ENCODE peak calls at places on chromosomes 13 and 19, in ten cellular contexts. I is stomach; M is hypothalamus; W is ovary; D is B cell; T is activated naive CD4-positive, alpha-beta T cell; G is HEK293T; U is fibroblast of villous mesenchyme; Y is putamen; O is C1 segment of cervical spinal cord. N is an unnamed sample.

GRCh38 chr19:29674374-29675119 is 9.3 kb downstream of the PLEKHF1 start:
- DNase-seq in I (no peak), M (no peak), W (no peak), D (no peak), T (no peak), G (no peak), U (no peak), Y (no peak), O (no peak), N (no peak)

GRCh38 chr19:9323557-9323918 is 441 bp upstream of the ZNF559 start:
- DNase-seq in I (peak), M (peak), W (peak), D (peak), T (peak), G (peak), U (peak), Y (peak), O (no peak), N (peak)

GRCh38 chr19:55210120-55210493 is 806 bp upstream of the PTPRH start:
- DNase-seq in I (peak), M (no peak), W (no peak), D (no peak), T (no peak), G (no peak), U (peak), Y (no peak), O (no peak), N (no peak)

GRCh38 chr13:20492641-20493040 is 33.0 kb downstream of the CRYL1 start:
- DNase-seq in I (no peak), M (no peak), W (no peak), D (peak), T (no peak), G (no peak), U (peak), Y (no peak), O (no peak), N (no peak)

GRCh38 chr19:10114651-10115391 is 3.3 kb downstream of the P2RY11 start:
- DNase-seq in I (no peak), M (no peak), W (peak), D (peak), T (no peak), G (no peak), U (no peak), Y (no peak), O (no peak), N (no peak)

GRCh38 chr13:19573072-19573716 is 11.9 kb upstream of the TPTE2 start:
- DNase-seq in I (no peak), M (no peak), W (no peak), D (no peak), T (no peak), G (no peak), U (no peak), Y (no peak), O (no peak), N (no peak)

GRCh38 chr13:112928958-112929777 is 39.8 kb upstream of the MCF2L start:
- DNase-seq in I (no peak), M (no peak), W (peak), D (no peak), T (no peak), G (no peak), U (peak), Y (no peak), O (no peak), N (no peak)

GRCh38 chr13:48265217-48265815 is 32.3 kb downstream of the ITM2B start:
- DNase-seq in I (no peak), M (no peak), W (no peak), D (peak), T (no peak), G (no peak), U (no peak), Y (no peak), O (no peak), N (no peak)

GRCh38 chr13:47790755-47791154 is 210.3 kb downstream of the SUCLA2 start:
- DNase-seq in I (no peak), M (no peak), W (no peak), D (no peak), T (no peak), G (no peak), U (no peak), Y (no peak), O (no peak), N (no peak)

GRCh38 chr13:113742000-113742441 is 17.0 kb upstream of the TMEM255B start:
- DNase-seq in I (peak), M (no peak), W (no peak), D (peak), T (no peak), G (peak), U (peak), Y (no peak), O (no peak), N (no peak)

GRCh38 chr13:20264271-20265018 is 32.3 kb upstream of the GJB6 start:
- DNase-seq in I (no peak), M (no peak), W (no peak), D (no peak), T (no peak), G (no peak), U (no peak), Y (no peak), O (no peak), N (no peak)

GRCh38 chr19:15417699-15418098 is 1.1 kb downstream of the AKAP8L start:
- DNase-seq in I (no peak), M (no peak), W (peak), D (no peak), T (no peak), G (no peak), U (no peak), Y (no peak), O (no peak), N (no peak)

GRCh38 chr13:50529154-50529882 is 314.2 kb downstream of the DLEU7 start:
- DNase-seq in I (peak), M (peak), W (peak), D (no peak), T (no peak), G (peak), U (peak), Y (peak), O (peak), N (no peak)

GRCh38 chr19:16030964-16031871 is 45.1 kb upstream of the TPM4 start:
- DNase-seq in I (no peak), M (no peak), W (no peak), D (peak), T (no peak), G (no peak), U (no peak), Y (no peak), O (no peak), N (no peak)

GRCh38 chr19:46634045-46634655 is 1.9 kb downstream of the GNG8 start:
- DNase-seq in I (peak), M (peak), W (peak), D (peak), T (peak), G (peak), U (peak), Y (peak), O (peak), N (peak)

GRCh38 chr19:10450853-10451609 is 30.7 kb downstream of the PDE4A start:
- DNase-seq in I (no peak), M (no peak), W (no peak), D (peak), T (no peak), G (peak), U (no peak), Y (no peak), O (no peak), N (no peak)

GRCh38 chr13:94065741-94066140 is 413.7 kb downstream of the DCT start:
- DNase-seq in I (no peak), M (no peak), W (no peak), D (no peak), T (no peak), G (no peak), U (no peak), Y (no peak), O (no peak), N (no peak)

GRCh38 chr19:45448887-45449299 is 18.9 kb upstream of the FOSB start:
- DNase-seq in I (no peak), M (no peak), W (no peak), D (no peak), T (no peak), G (no peak), U (peak), Y (peak), O (no peak), N (no peak)

GRCh38 chr19:31562916-31563626 is 213.8 kb upstream of the TSHZ3 start:
- DNase-seq in I (no peak), M (no peak), W (no peak), D (no peak), T (no peak), G (no peak), U (no peak), Y (no peak), O (no peak), N (no peak)

GRCh38 chr13:108925070-108925469 is 295.7 kb downstream of the MYO16 start:
- DNase-seq in I (no peak), M (no peak), W (no peak), D (no peak), T (no peak), G (no peak), U (no peak), Y (no peak), O (no peak), N (no peak)

GRCh38 chr13:111046590-111047141 is 68.4 kb upstream of the ARHGEF7 start:
- DNase-seq in I (no peak), M (no peak), W (no peak), D (no peak), T (no peak), G (no peak), U (peak), Y (no peak), O (peak), N (no peak)

GRCh38 chr19:51726049-51726448 is 2.3 kb upstream of the HAS1 start:
- DNase-seq in I (no peak), M (peak), W (peak), D (no peak), T (no peak), G (no peak), U (peak), Y (peak), O (peak), N (peak)

GRCh38 chr13:109436055-109436622 is 350.2 kb downstream of the IRS2 start:
- DNase-seq in I (no peak), M (no peak), W (no peak), D (no peak), T (no peak), G (no peak), U (no peak), Y (no peak), O (no peak), N (no peak)

GRCh38 chr19:33366127-33366526 is 7.4 kb upstream of the CEBPG start:
- DNase-seq in I (no peak), M (no peak), W (no peak), D (no peak), T (no peak), G (no peak), U (no peak), Y (no peak), O (no peak), N (no peak)

GRCh38 chr13:113219311-113219940 is 10.0 kb downstream of the CUL4A start:
- DNase-seq in I (no peak), M (no peak), W (no peak), D (no peak), T (no peak), G (no peak), U (peak), Y (no peak), O (no peak), N (no peak)

GRCh38 chr13:76552373-76552772 is 333.8 kb downstream of the KCTD12 start:
- DNase-seq in I (no peak), M (no peak), W (no peak), D (no peak), T (no peak), G (no peak), U (no peak), Y (no peak), O (no peak), N (no peak)

N was measured in frontal cortex.